ENCODE peak calls at places on chromosomes 12 and 14, in four cellular contexts. M is HFF-Myc, D is AG09309, N is left lung. U is an unnamed sample.

GRCh38 chr14:29663281-29663801 is 264.3 kb downstream of the PRKD1 start:
- DNase-seq in M (no peak), D (no peak), N (no peak), U (no peak)

GRCh38 chr12:132789099-132789471 is 27.5 kb upstream of the ANKLE2 start:
- DNase-seq in D (no peak), N (no peak), M (no peak), U (no peak)

GRCh38 chr12:108730337-108731104 is 797 bp downstream of the CORO1C start:
- DNase-seq in N (peak), M (no peak), D (no peak), U (no peak)

GRCh38 chr14:80223696-80224465 is 12.6 kb upstream of the DIO2 start:
- DNase-seq in N (no peak), D (no peak), M (no peak), U (no peak)

GRCh38 chr14:90968025-90968424 is 92.4 kb downstream of the RPS6KA5 start:
- DNase-seq in M (no peak), D (no peak), N (no peak), U (no peak)

GRCh38 chr12:38872181-38872580 is 33.2 kb downstream of the CPNE8 start:
- DNase-seq in N (no peak), D (no peak), M (no peak), U (no peak)

GRCh38 chr12:116996058-116996457 is 85.3 kb downstream of the FBXW8 start:
- DNase-seq in M (no peak), D (no peak), N (no peak), U (no peak)

GRCh38 chr12:108629824-108630476 is 3.7 kb downstream of the SELPLG start:
- DNase-seq in D (peak), N (peak), M (no peak), U (no peak)

GRCh38 chr12:27652174-27652763 is 44.0 kb upstream of the REP15 start:
- DNase-seq in M (peak), D (peak), N (no peak), U (no peak)

GRCh38 chr12:92603741-92604432 is 98.9 kb upstream of the PLEKHG7 start:
- DNase-seq in N (no peak), M (no peak), D (no peak), U (no peak)

GRCh38 chr12:65123435-65124063 is 2.4 kb upstream of the WIF1 start:
- DNase-seq in M (peak), D (no peak), N (no peak), U (no peak)

GRCh38 chr14:90606434-90606833 is 209.6 kb downstream of the CALM1 start:
- DNase-seq in N (no peak), D (no peak), M (no peak), U (no peak)

GRCh38 chr14:99615497-99616245 is 11.7 kb upstream of the CCDC85C start:
- DNase-seq in N (no peak), M (no peak), D (no peak), U (no peak)

GRCh38 chr12:124453419-124454351 is 113.7 kb downstream of the NCOR2 start:
- DNase-seq in D (no peak), M (peak), N (peak), U (no peak)
- H3K4me3 ChIP-seq in D (no peak), M (no peak), N (no peak), U (no peak)

GRCh38 chr14:24431569-24432258 is 2.0 kb downstream of the KHNYN start:
- DNase-seq in N (peak), D (peak), M (peak), U (no peak)
- TF ChIP-seq CTCF in N (peak), D (peak), M (peak), U (peak)

DNA sequence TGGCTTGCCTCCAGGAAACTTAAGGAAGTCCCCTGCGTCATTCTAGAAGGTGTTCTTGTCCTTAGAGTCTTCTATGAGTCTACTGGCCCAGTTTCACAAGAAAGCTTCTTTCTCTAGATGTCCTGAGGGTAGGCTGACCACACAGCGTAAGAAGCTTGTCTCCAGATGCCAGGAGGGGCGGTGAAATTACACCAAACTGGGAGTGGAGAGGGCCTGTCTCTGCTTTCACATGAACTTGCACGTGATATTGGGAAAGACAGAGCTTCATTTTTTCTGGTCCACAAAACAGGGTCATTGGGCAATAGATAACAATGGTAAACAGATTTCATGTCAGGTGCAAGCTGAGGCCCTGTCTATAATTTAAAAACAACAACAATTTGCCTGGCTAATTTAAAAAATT is 85.7 kb upstream of the TBX3 start:
- DNase-seq in D (peak), M (no peak), N (no peak), U (no peak)
- H3K4me3 ChIP-seq in D (no peak), M (no peak), N (no peak), U (no peak)

DNA sequence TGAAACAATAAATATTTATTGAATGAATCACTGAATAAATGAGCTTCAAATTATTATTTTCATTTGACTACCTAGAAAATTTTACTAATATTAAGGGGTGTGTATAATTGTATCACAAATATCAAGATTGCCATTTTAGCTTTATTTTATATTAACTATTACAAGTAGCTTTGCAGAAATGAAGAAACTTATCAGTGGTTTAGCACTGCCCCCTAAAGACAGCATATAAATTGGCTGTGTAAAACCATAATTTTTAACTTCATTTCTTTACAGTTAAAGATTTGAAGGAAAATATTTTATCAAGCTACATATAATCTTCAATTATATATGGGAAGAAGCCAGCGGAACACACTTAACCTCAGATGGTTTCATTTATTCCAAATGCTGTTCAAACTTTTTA is 11.4 kb downstream of the GARIN6 start:
- DNase-seq in M (no peak), D (no peak), N (no peak), U (peak)
- TF ChIP-seq CTCF in M (no peak), D (peak), N (no peak), U (peak)

GRCh38 chr12:89862511-89863331 is 154.1 kb upstream of the ATP2B1 start:
- DNase-seq in D (no peak), N (peak), M (no peak), U (no peak)
- H3K4me3 ChIP-seq in D (no peak), N (no peak), M (no peak), U (no peak)

GRCh38 chr12:63814146-63814774 is 30.2 kb upstream of the SRGAP1 start:
- DNase-seq in M (no peak), D (no peak), N (no peak), U (no peak)

GRCh38 chr12:63808631-63809030 is 28.9 kb downstream of the RXYLT1 start:
- DNase-seq in N (no peak), M (no peak), D (no peak), U (no peak)

GRCh38 chr12:63811334-63811733 is 31.6 kb downstream of the RXYLT1 start:
- DNase-seq in N (no peak), D (no peak), M (no peak), U (no peak)

GRCh38 chr12:63809566-63809965 is 29.9 kb downstream of the RXYLT1 start:
- DNase-seq in M (no peak), N (no peak), D (no peak), U (no peak)

GRCh38 chr12:63811755-63812154 is 32.0 kb downstream of the RXYLT1 start:
- DNase-seq in D (no peak), M (no peak), N (no peak), U (no peak)
- TF ChIP-seq CTCF in D (no peak), M (no peak), N (no peak), U (no peak)

DNA sequence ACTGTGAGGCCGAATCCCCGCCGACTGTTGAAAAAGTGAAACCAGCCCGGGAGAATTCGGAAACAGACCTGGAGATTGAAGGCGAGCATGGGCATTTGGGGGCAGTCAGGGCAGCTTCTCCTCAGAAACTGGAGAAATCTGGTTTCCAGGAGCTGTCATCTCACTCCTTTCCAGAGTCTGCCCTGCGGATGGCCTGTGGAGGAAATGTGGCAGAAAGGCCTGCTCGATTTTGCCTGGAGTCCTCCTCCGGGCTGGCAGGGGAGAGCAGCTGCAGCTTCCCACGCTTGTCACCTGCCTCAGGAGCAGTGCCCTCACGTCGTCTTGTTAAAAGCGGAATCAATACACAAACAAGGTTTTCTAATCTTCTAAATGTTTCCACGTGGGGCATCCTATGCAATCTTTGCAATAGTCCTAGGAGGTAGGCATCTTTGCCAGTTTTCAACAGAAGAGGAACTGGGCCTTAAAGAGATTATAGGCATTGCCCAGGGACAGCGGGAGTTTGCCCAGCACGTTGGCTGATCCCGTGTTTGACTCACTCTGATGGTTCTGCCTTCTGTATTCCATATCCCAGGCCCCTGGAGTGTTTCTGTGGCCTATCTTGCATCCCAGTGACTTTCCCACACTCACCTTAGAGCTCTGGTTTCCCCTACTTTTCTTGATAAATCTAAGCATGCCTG is 2.3 kb downstream of the LRRC74A start:
- DNase-seq in M (no peak), N (no peak), D (no peak), U (no peak)
- H3K4me3 ChIP-seq in M (no peak), N (no peak), D (peak), U (peak)

DNA sequence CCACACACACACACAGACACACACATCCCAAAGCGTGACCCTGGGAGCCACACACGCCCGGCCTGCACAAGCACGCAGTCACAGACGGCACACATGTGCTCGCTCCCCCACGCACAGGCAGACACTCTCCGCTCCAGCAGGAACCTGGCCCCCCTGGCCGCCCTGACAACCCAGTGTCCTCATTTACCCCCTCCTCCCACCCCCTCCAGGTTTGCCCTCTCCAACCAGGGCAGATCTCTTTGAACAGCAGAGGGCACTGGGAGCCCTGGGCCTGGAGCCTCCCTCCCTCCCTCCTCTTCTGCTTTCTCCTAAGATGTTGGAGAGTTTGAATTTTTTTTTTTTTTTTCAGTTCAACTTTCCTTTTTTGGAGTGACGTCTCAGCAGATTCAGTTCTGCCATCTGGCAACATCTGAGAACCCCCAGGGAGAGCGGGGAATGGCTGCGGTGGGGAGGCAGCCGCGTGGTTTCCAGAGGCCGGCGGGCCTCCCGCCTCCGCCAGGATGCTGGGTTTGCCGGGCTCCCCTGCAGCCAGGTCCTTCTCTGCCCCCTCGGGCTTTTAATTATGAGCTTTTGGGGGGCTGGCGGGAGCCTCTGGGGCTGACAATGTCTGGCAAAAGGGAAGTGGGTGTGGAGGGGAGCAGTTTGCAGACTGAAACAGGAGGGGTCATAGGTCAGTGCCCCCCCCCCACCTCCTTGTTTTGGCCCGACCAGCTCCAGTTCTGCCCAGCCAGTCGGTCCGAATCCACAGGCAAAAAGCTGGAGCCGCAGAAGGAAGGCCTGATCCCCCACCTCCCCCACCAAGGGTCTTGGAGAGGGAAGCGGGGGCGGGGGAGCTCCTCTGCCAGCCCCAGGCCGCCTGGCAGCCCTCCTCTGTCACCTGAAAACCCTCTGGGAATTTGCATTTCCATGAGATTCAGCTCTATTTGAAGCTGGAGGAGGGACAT is 1.3 kb upstream of the NCOR2 start:
- DNase-seq in M (peak), D (peak), N (peak), U (no peak)
- TF ChIP-seq CTCF in M (peak), D (peak), N (peak), U (peak)

U was measured in epithelial cell of proximal tubule.